ENCODE peak calls at places on chromosomes 7 and 10, in five cellular contexts. B, X, D, T and E are unnamed samples.

GRCh38 chr7:22563621-22564241 is 63.7 kb upstream of the STEAP1B start:
- DNase-seq in B (peak; percentile 31), X (peak; percentile 64), D (no peak), T (no peak), E (peak; percentile 46)

GRCh38 chr7:57437581-57437980 is 12.4 kb upstream of the ZNF716 start:
- DNase-seq in B (no peak), X (no peak), D (no peak), T (no peak), E (no peak)

GRCh38 chr7:123771846-123772245 is 23.0 kb upstream of the WASL start:
- DNase-seq in B (no peak), X (no peak), D (no peak), T (no peak), E (no peak)

GRCh38 chr7:12127490-12127889 is 83.6 kb upstream of the TMEM106B start:
- DNase-seq in B (peak; percentile 37), X (no peak), D (no peak), T (peak; percentile 48), E (no peak)

GRCh38 chr7:55250313-55250712 is 114.8 kb upstream of the LANCL2 start:
- DNase-seq in B (no peak), X (peak; percentile 16), D (peak; percentile 68), T (peak; percentile 21), E (peak; percentile 61)

GRCh38 chr10:21379143-21379542 is 146.3 kb downstream of the SKIDA1 start:
- DNase-seq in B (no peak), X (no peak), D (no peak), T (no peak), E (no peak)

GRCh38 chr10:101085846-101086245 is 24.1 kb downstream of the KAZALD1 start:
- DNase-seq in B (no peak), X (no peak), D (no peak), T (no peak), E (no peak)

GRCh38 chr7:40234046-40234445 is 99.2 kb downstream of the SUGCT start:
- DNase-seq in B (no peak), X (no peak), D (no peak), T (no peak), E (no peak)

GRCh38 chr10:7696545-7696944 is 6.6 kb upstream of the ITIH2 start:
- DNase-seq in B (no peak), X (peak; percentile 92), D (no peak), T (peak; percentile 23), E (no peak)

GRCh38 chr7:28933874-28934265 is 24.3 kb downstream of the TRIL start:
- DNase-seq in B (no peak), X (peak; percentile 66), D (no peak), T (no peak), E (no peak)

GRCh38 chr10:7908541-7909210 is 90.4 kb downstream of the TAF3 start:
- DNase-seq in B (peak; percentile 44), X (no peak), D (no peak), T (no peak), E (peak; percentile 49)

GRCh38 chr10:44963772-44964633 is 4.4 kb downstream of the RASSF4 start:
- DNase-seq in B (no peak), X (no peak), D (no peak), T (no peak), E (no peak)

GRCh38 chr10:17109475-17110207 is 20.0 kb downstream of the CUBN start:
- DNase-seq in B (no peak), X (peak; percentile 64), D (no peak), T (peak; percentile 36), E (peak; percentile 31)

GRCh38 chr7:84675633-84676034 is 481.0 kb upstream of the SEMA3A start:
- DNase-seq in B (peak; percentile 28), X (peak; percentile 53), D (no peak), T (peak; percentile 19), E (no peak)

GRCh38 chr10:61120805-61121204 is 176.8 kb upstream of the RHOBTB1 start:
- DNase-seq in B (peak; percentile 46), X (no peak), D (no peak), T (no peak), E (no peak)

GRCh38 chr10:100970076-100970913 is 991 bp downstream of the SEMA4G start:
- DNase-seq in B (no peak), X (no peak), D (no peak), T (no peak), E (peak; percentile 53)

GRCh38 chr10:86203162-86203905 is 163.3 kb downstream of the GRID1 start:
- DNase-seq in B (peak; percentile 22), X (peak; percentile 4), D (peak; percentile 69), T (peak; percentile 24), E (peak; percentile 6)

GRCh38 chr7:157476201-157476600 is 139.4 kb downstream of the DNAJB6 start:
- DNase-seq in B (no peak), X (no peak), D (no peak), T (no peak), E (no peak)

GRCh38 chr10:72682626-72683025 is 9.3 kb upstream of the MCU start:
- DNase-seq in B (peak; percentile 76), X (peak; percentile 54), D (no peak), T (no peak), E (peak; percentile 29)

GRCh38 chr10:97763947-97764346 is 7.9 kb downstream of the SFRP5 start:
- DNase-seq in B (no peak), X (no peak), D (no peak), T (no peak), E (no peak)

GRCh38 chr10:8361510-8361844 is 307.0 kb downstream of the GATA3 start:
- DNase-seq in B (no peak), X (no peak), D (no peak), T (no peak), E (no peak)

GRCh38 chr7:112546723-112547513 is 66.1 kb downstream of the LSMEM1 start:
- DNase-seq in B (peak; percentile 2), X (no peak), D (peak; percentile 51), T (peak; percentile 8), E (no peak)

GRCh38 chr10:100775346-100775745 is 30.0 kb downstream of the PAX2 start:
- DNase-seq in B (no peak), X (peak; percentile 79), D (no peak), T (no peak), E (no peak)

GRCh38 chr7:107996072-107996824 is 6.7 kb downstream of the LAMB1 start:
- DNase-seq in B (no peak), X (peak; percentile 57), D (no peak), T (no peak), E (peak; percentile 9)

GRCh38 chr7:5689118-5689517 is 92.3 kb downstream of the RNF216 start:
- DNase-seq in B (no peak), X (no peak), D (no peak), T (peak; percentile 71), E (no peak)

GRCh38 chr10:71015674-71016073 is 127.3 kb upstream of the PCBD1 start:
- DNase-seq in B (no peak), X (no peak), D (no peak), T (peak; percentile 17), E (no peak)

GRCh38 chr7:132464740-132465139 is 111.5 kb downstream of the PLXNA4 start:
- DNase-seq in B (no peak), X (no peak), D (no peak), T (peak; percentile 74), E (peak; percentile 3)

GRCh38 chr7:136389933-136390332 is 412.8 kb upstream of the MTPN start:
- DNase-seq in B (no peak), X (peak; percentile 3), D (no peak), T (no peak), E (no peak)

GRCh38 chr10:119205926-119206602 is 1.3 kb upstream of the GRK5 start:
- DNase-seq in B (no peak), X (no peak), D (peak; percentile 74), T (peak; percentile 63), E (peak; percentile 62)